ENCODE peak calls at places on chromosomes 2 and 18, in five cellular contexts. One of them, this sample, is unnamed.

GRCh38 chr2:55482186-55482945 is 37.2 kb upstream of the CFAP36 start:
- DNase-seq in OCI-LY7: no peak
- DNase-seq in adipocyte: peak
- DNase-seq in ELR: peak
- DNase-seq in NCI-H1417: peak
- DNase-seq in this sample: no peak

GRCh38 chr2:241017228-241017940 is 19.0 kb downstream of the SNED1 start:
- DNase-seq in OCI-LY7: no peak
- DNase-seq in adipocyte: no peak
- DNase-seq in ELR: no peak
- DNase-seq in NCI-H1417: no peak
- DNase-seq in this sample: no peak

GRCh38 chr2:174778479-174778962 is 14.2 kb upstream of the CHRNA1 start:
- DNase-seq in OCI-LY7: no peak
- DNase-seq in adipocyte: peak
- DNase-seq in ELR: peak
- DNase-seq in NCI-H1417: no peak
- DNase-seq in this sample: peak

GRCh38 chr2:18171191-18172139 is 293.0 kb downstream of the KCNS3 start:
- DNase-seq in OCI-LY7: no peak
- DNase-seq in adipocyte: peak
- DNase-seq in ELR: peak
- DNase-seq in NCI-H1417: no peak
- DNase-seq in this sample: no peak

GRCh38 chr2:46737577-46737976 is 178.0 kb downstream of the MCFD2 start:
- DNase-seq in OCI-LY7: no peak
- DNase-seq in adipocyte: no peak
- DNase-seq in ELR: peak
- DNase-seq in NCI-H1417: no peak
- DNase-seq in this sample: no peak

GRCh38 chr2:7954223-7954622 is 727.6 kb upstream of the ID2 start:
- DNase-seq in OCI-LY7: no peak
- DNase-seq in adipocyte: no peak
- DNase-seq in ELR: no peak
- DNase-seq in NCI-H1417: no peak
- DNase-seq in this sample: no peak

GRCh38 chr2:144705328-144706245 is 185.7 kb upstream of the ZEB2 start:
- DNase-seq in OCI-LY7: no peak
- DNase-seq in adipocyte: peak
- DNase-seq in ELR: peak
- DNase-seq in NCI-H1417: no peak
- DNase-seq in this sample: peak

GRCh38 chr2:82143343-82143742 is 1838.8 kb upstream of the LRRTM1 start:
- DNase-seq in OCI-LY7: no peak
- DNase-seq in adipocyte: no peak
- DNase-seq in ELR: no peak
- DNase-seq in NCI-H1417: no peak
- DNase-seq in this sample: no peak

GRCh38 chr18:3449702-3450357 is at the start of gene TGIF1:
- DNase-seq in OCI-LY7: peak
- DNase-seq in adipocyte: peak
- DNase-seq in ELR: peak
- DNase-seq in NCI-H1417: peak
- DNase-seq in this sample: peak

GRCh38 chr2:109125595-109126500 is 3.2 kb upstream of the SH3RF3 start:
- DNase-seq in OCI-LY7: no peak
- DNase-seq in adipocyte: peak
- DNase-seq in ELR: peak
- DNase-seq in NCI-H1417: no peak
- DNase-seq in this sample: peak

GRCh38 chr2:237148624-237149023 is 62.9 kb downstream of the COPS8 start:
- DNase-seq in OCI-LY7: no peak
- DNase-seq in adipocyte: no peak
- DNase-seq in ELR: no peak
- DNase-seq in NCI-H1417: no peak
- DNase-seq in this sample: no peak

GRCh38 chr2:71609029-71609428 is 155.7 kb downstream of the DYSF start:
- DNase-seq in OCI-LY7: no peak
- DNase-seq in adipocyte: no peak
- DNase-seq in ELR: no peak
- DNase-seq in NCI-H1417: no peak
- DNase-seq in this sample: no peak

GRCh38 chr2:95073856-95074662 is 47.5 kb downstream of the MRPS5 start:
- DNase-seq in OCI-LY7: no peak
- DNase-seq in adipocyte: no peak
- DNase-seq in ELR: no peak
- DNase-seq in NCI-H1417: no peak
- DNase-seq in this sample: no peak

GRCh38 chr18:41660654-41661053 is 294.4 kb upstream of the PIK3C3 start:
- DNase-seq in OCI-LY7: no peak
- DNase-seq in adipocyte: peak
- DNase-seq in ELR: peak
- DNase-seq in NCI-H1417: no peak
- DNase-seq in this sample: no peak

GRCh38 chr2:176774768-176775453 is 437.7 kb upstream of the HNRNPA3 start:
- DNase-seq in OCI-LY7: no peak
- DNase-seq in adipocyte: no peak
- DNase-seq in ELR: no peak
- DNase-seq in NCI-H1417: no peak
- DNase-seq in this sample: no peak